ENCODE peak calls at places on chromosomes 3 and 15, in seven cellular contexts. K is spleen, U is breast epithelium, N is ovary, Q is transverse colon, F is GM12892, E is A549. P is an unnamed sample.

GRCh38 chr15:71136159-71137137 is 21.2 kb downstream of the THSD4 start:
- DNase-seq in Q (no peak), E (peak), N (no peak), U (no peak), K (no peak), F (no peak), P (peak)

GRCh38 chr3:65561617-65562016 is 477.1 kb downstream of the MAGI1 start:
- DNase-seq in E (no peak), U (no peak), N (no peak), F (no peak), Q (no peak), K (no peak), P (no peak)

GRCh38 chr3:143363276-143363675 is 243.7 kb downstream of the CHST2 start:
- DNase-seq in N (no peak), U (no peak), E (no peak), Q (no peak), K (no peak), F (no peak), P (no peak)

GRCh38 chr15:29822685-29823459 is 604 bp upstream of the TJP1 start:
- DNase-seq in N (peak), E (peak), U (peak), Q (peak), K (no peak), F (no peak), P (peak)

GRCh38 chr15:58355352-58355964 is 76.3 kb upstream of the LIPC start:
- DNase-seq in E (no peak), U (no peak), F (no peak), K (no peak), N (no peak), Q (no peak), P (no peak)

GRCh38 chr15:48693474-48693873 is 48.0 kb upstream of the FBN1 start:
- DNase-seq in U (no peak), F (no peak), E (no peak), N (no peak), K (no peak), Q (no peak), P (no peak)

GRCh38 chr3:125019271-125019670 is 36.5 kb downstream of the HEG1 start:
- DNase-seq in Q (no peak), F (no peak), K (no peak), E (no peak), N (no peak), U (no peak), P (no peak)

GRCh38 chr3:15387171-15387581 is 40.2 kb downstream of the METTL6 start:
- DNase-seq in K (no peak), N (no peak), F (no peak), U (no peak), Q (no peak), E (no peak), P (no peak)

GRCh38 chr3:89682556-89682955 is 575.1 kb downstream of the EPHA3 start:
- DNase-seq in Q (no peak), E (no peak), F (no peak), N (no peak), U (no peak), K (no peak), P (no peak)

GRCh38 chr3:11288021-11288491 is 15.9 kb downstream of the ATG7 start:
- DNase-seq in E (no peak), F (no peak), K (no peak), U (no peak), Q (no peak), N (no peak), P (no peak)

GRCh38 chr3:172307143-172307560 is 141.1 kb downstream of the GHSR start:
- DNase-seq in E (peak), K (no peak), Q (no peak), F (no peak), N (no peak), U (no peak), P (no peak)

GRCh38 chr15:68210821-68211655 is 5.9 kb upstream of the CALML4 start:
- DNase-seq in E (peak), N (peak), U (no peak), Q (peak), K (peak), F (peak), P (peak)

GRCh38 chr3:190058486-190059241 is 62.0 kb downstream of the P3H2 start:
- DNase-seq in E (no peak), U (no peak), Q (no peak), K (no peak), F (no peak), N (no peak), P (no peak)

GRCh38 chr3:45646051-45646585 is 43.1 kb upstream of the SACM1L start:
- DNase-seq in F (no peak), Q (peak), E (no peak), K (no peak), U (no peak), N (no peak), P (no peak)

GRCh38 chr15:93042211-93042610 is 46.8 kb downstream of the RGMA start:
- DNase-seq in Q (no peak), K (peak), E (no peak), U (no peak), N (no peak), F (no peak), P (no peak)

GRCh38 chr15:39925112-39925830 is 5.2 kb upstream of the GPR176 start:
- DNase-seq in E (no peak), Q (no peak), U (no peak), F (no peak), N (no peak), K (no peak), P (no peak)

GRCh38 chr3:48472923-48473616 is 26.5 kb downstream of the ATRIP start:
- DNase-seq in F (peak), U (peak), Q (peak), N (peak), E (peak), K (peak), P (peak)
- TF ChIP-seq POLR2A in F (peak), U (peak), Q (peak), N (peak), E (peak), K (no peak), P (peak)

GRCh38 chr15:90004671-90005070 is 3.5 kb downstream of the ZNF710 start:
- DNase-seq in U (no peak), E (peak), K (peak), N (no peak), F (no peak), Q (peak), P (peak)
- TF ChIP-seq POLR2A in U (no peak), E (no peak), K (no peak), N (no peak), F (no peak), Q (peak), P (no peak)

GRCh38 chr3:18900994-18901393 is 247.3 kb upstream of the KCNH8 start:
- DNase-seq in K (no peak), Q (no peak), E (no peak), N (no peak), F (no peak), U (no peak), P (no peak)
- TF ChIP-seq POLR2A in K (no peak), Q (no peak), E (no peak), N (no peak), F (no peak), U (no peak), P (no peak)

GRCh38 chr3:13403818-13404216 is 16.3 kb downstream of the NUP210 start:
- DNase-seq in E (no peak), Q (no peak), K (no peak), F (no peak), N (no peak), U (no peak), P (no peak)

GRCh38 chr3:13406200-13406599 is 13.9 kb downstream of the NUP210 start:
- DNase-seq in E (no peak), Q (no peak), F (no peak), K (no peak), U (no peak), N (no peak), P (no peak)

GRCh38 chr3:13405614-13406013 is 14.5 kb downstream of the NUP210 start:
- DNase-seq in F (no peak), K (peak), U (no peak), Q (no peak), E (no peak), N (no peak), P (no peak)

GRCh38 chr3:13403213-13403817 is 16.8 kb downstream of the NUP210 start:
- DNase-seq in K (no peak), E (no peak), Q (no peak), N (no peak), U (no peak), F (no peak), P (no peak)

DNA sequence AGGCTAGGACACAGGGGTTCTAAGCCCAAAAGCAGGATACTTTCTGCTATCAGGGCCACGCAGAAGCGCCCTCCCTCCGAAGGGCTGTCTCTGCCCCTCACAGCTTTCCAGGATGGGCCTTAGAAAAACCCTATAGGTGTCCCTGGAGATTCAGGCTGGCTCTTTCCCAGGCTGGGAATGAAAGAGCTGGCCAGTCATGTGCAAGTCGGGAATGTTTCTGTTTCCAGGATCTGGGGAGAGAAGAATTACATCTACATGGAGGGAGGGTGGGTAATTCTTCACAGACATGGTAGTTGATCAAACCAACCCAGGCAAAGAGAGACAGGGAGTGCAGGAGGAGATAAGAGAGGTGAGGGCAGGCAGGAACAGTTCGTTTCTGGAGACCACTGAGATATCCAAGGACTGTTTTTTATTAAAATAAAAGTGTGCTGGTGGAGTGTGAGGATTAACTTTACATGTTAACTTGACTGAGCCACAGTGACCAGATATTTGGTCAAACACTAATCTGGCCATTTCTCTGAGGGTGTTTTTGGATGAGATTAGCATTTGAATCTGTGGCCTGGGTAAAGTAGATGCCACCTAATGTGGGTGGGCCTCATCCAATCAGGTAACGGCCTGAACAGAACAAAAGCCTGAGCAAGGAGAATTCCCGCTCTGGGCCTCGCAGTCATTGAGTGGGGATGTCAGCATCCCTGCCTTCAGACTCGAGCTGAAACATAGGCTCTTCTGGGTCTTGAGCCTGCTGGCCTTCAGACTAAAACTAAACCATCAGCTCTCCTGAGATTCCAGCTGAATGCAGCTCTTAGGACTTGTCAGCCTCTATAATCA is 15.3 kb downstream of the NUP210 start:
- DNase-seq in Q (no peak), E (no peak), N (no peak), F (no peak), U (no peak), K (peak), P (no peak)
- TF ChIP-seq POLR2A in Q (no peak), E (no peak), N (no peak), F (no peak), U (no peak), K (no peak), P (no peak)

GRCh38 chr3:9361691-9362388 is 1.0 kb upstream of the THUMPD3 start:
- DNase-seq in Q (no peak), N (no peak), U (no peak), K (no peak), F (no peak), E (no peak), P (no peak)
- TF ChIP-seq POLR2A in Q (no peak), N (no peak), U (no peak), K (no peak), F (no peak), E (no peak), P (no peak)

GRCh38 chr15:89501646-89502045 is 5.3 kb upstream of the RHCG start:
- DNase-seq in K (no peak), U (no peak), N (no peak), Q (no peak), F (no peak), E (no peak), P (no peak)
- TF ChIP-seq POLR2A in K (no peak), U (no peak), N (no peak), Q (no peak), F (no peak), E (no peak), P (no peak)

GRCh38 chr3:152160350-152161011 is 108.2 kb upstream of the MBNL1 start:
- DNase-seq in K (no peak), F (no peak), N (no peak), U (no peak), E (no peak), Q (no peak), P (no peak)

GRCh38 chr3:152156880-152157279 is 111.8 kb upstream of the MBNL1 start:
- DNase-seq in U (no peak), K (no peak), N (no peak), Q (no peak), E (no peak), F (peak), P (no peak)

GRCh38 chr3:152155654-152156053 is 113.1 kb upstream of the MBNL1 start:
- DNase-seq in F (no peak), E (no peak), U (no peak), N (no peak), K (no peak), Q (no peak), P (no peak)

GRCh38 chr3:152157337-152157736 is 111.4 kb upstream of the MBNL1 start:
- DNase-seq in F (no peak), E (no peak), U (no peak), Q (no peak), N (no peak), K (no peak), P (no peak)

DNA sequence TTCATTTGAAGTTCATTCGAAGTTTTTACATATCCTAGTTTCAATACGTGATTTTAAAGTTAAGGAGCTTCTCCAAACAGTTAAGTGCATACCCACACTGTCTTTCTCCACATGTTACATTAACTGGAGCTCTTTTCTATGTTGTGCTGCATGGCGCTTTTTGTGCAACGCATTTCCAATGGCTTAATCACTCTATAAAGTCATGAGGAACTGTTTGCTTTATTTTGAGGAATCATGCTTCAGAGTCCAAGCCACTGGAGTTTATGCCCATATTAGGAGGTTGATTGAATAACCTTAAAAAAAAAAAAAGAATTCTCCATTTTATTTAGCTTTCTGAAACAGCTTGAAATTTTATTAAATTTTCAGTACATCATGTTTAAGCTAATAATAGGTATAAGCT is 109.4 kb upstream of the MBNL1 start:
- DNase-seq in E (peak), U (no peak), Q (peak), N (no peak), K (no peak), F (no peak), P (no peak)
- TF ChIP-seq POLR2A in E (no peak), U (no peak), Q (no peak), N (no peak), K (no peak), F (no peak), P (no peak)

P was measured in H54.